ENCODE peak calls at places on chromosomes 13 and 19, in eight cellular contexts. One of them, this sample, is unnamed.

GRCh38 chr19:29967623-29968022 is 25.6 kb downstream of the URI1 start:
- DNase-seq in CD8-positive, alpha-beta T cell: no peak
- DNase-seq in ascending aorta: no peak
- DNase-seq in choroid plexus epithelial cell: peak; percentile 74
- DNase-seq in heart left ventricle: no peak
- DNase-seq in stimulated activated CD4-positive, alpha-beta T cell treated with anti-CD3 and anti-CD28 coated beads, Interleukin-12 subunit alpha, Interleukin-12 subunit beta, amount 100 ng/mL, for 24 hours: no peak
- DNase-seq in neural crest cell: no peak
- DNase-seq in IMR-90: peak; percentile 37
- DNase-seq in this sample: no peak

GRCh38 chr19:45765365-45766292 is 3.4 kb downstream of the SIX5 start:
- DNase-seq in stimulated activated CD4-positive, alpha-beta T cell treated with anti-CD3 and anti-CD28 coated beads, Interleukin-12 subunit alpha, Interleukin-12 subunit beta, amount 100 ng/mL, for 24 hours: no peak
- DNase-seq in CD8-positive, alpha-beta T cell: no peak
- DNase-seq in neural crest cell: no peak
- DNase-seq in heart left ventricle: peak; percentile 51
- DNase-seq in IMR-90: no peak
- DNase-seq in ascending aorta: no peak
- DNase-seq in choroid plexus epithelial cell: no peak
- DNase-seq in this sample: no peak

GRCh38 chr19:31450696-31451095 is 101.5 kb upstream of the TSHZ3 start:
- DNase-seq in neural crest cell: no peak
- DNase-seq in choroid plexus epithelial cell: peak; percentile 15
- DNase-seq in stimulated activated CD4-positive, alpha-beta T cell treated with anti-CD3 and anti-CD28 coated beads, Interleukin-12 subunit alpha, Interleukin-12 subunit beta, amount 100 ng/mL, for 24 hours: no peak
- DNase-seq in ascending aorta: no peak
- DNase-seq in CD8-positive, alpha-beta T cell: no peak
- DNase-seq in IMR-90: no peak
- DNase-seq in heart left ventricle: no peak
- DNase-seq in this sample: no peak

GRCh38 chr13:87498681-87499080 is 172.5 kb upstream of the SLITRK5 start:
- DNase-seq in ascending aorta: no peak
- DNase-seq in heart left ventricle: no peak
- DNase-seq in stimulated activated CD4-positive, alpha-beta T cell treated with anti-CD3 and anti-CD28 coated beads, Interleukin-12 subunit alpha, Interleukin-12 subunit beta, amount 100 ng/mL, for 24 hours: no peak
- DNase-seq in choroid plexus epithelial cell: peak; percentile 13
- DNase-seq in CD8-positive, alpha-beta T cell: no peak
- DNase-seq in IMR-90: peak; percentile 0
- DNase-seq in neural crest cell: peak; percentile 35
- DNase-seq in this sample: no peak

GRCh38 chr13:79492313-79492798 is 11.4 kb downstream of the NDFIP2 start:
- DNase-seq in heart left ventricle: no peak
- DNase-seq in stimulated activated CD4-positive, alpha-beta T cell treated with anti-CD3 and anti-CD28 coated beads, Interleukin-12 subunit alpha, Interleukin-12 subunit beta, amount 100 ng/mL, for 24 hours: no peak
- DNase-seq in IMR-90: peak; percentile 13
- DNase-seq in CD8-positive, alpha-beta T cell: no peak
- DNase-seq in ascending aorta: no peak
- DNase-seq in neural crest cell: no peak
- DNase-seq in choroid plexus epithelial cell: peak; percentile 57
- DNase-seq in this sample: peak; percentile 27

GRCh38 chr13:24127116-24127631 is 33.3 kb upstream of the SPATA13 start:
- DNase-seq in CD8-positive, alpha-beta T cell: no peak
- DNase-seq in neural crest cell: no peak
- DNase-seq in ascending aorta: no peak
- DNase-seq in IMR-90: peak; percentile 43
- DNase-seq in stimulated activated CD4-positive, alpha-beta T cell treated with anti-CD3 and anti-CD28 coated beads, Interleukin-12 subunit alpha, Interleukin-12 subunit beta, amount 100 ng/mL, for 24 hours: no peak
- DNase-seq in heart left ventricle: no peak
- DNase-seq in choroid plexus epithelial cell: peak; percentile 74
- DNase-seq in this sample: peak; percentile 5

GRCh38 chr19:7492142-7493055 is 3.6 kb upstream of the PEX11G start:
- DNase-seq in choroid plexus epithelial cell: peak; percentile 34
- DNase-seq in heart left ventricle: no peak
- DNase-seq in ascending aorta: no peak
- DNase-seq in CD8-positive, alpha-beta T cell: no peak
- DNase-seq in neural crest cell: no peak
- DNase-seq in stimulated activated CD4-positive, alpha-beta T cell treated with anti-CD3 and anti-CD28 coated beads, Interleukin-12 subunit alpha, Interleukin-12 subunit beta, amount 100 ng/mL, for 24 hours: no peak
- DNase-seq in IMR-90: no peak
- DNase-seq in this sample: peak; percentile 49

GRCh38 chr13:67736646-67737420 is 506.7 kb upstream of the PCDH9 start:
- DNase-seq in IMR-90: peak; percentile 68
- DNase-seq in ascending aorta: no peak
- DNase-seq in stimulated activated CD4-positive, alpha-beta T cell treated with anti-CD3 and anti-CD28 coated beads, Interleukin-12 subunit alpha, Interleukin-12 subunit beta, amount 100 ng/mL, for 24 hours: no peak
- DNase-seq in neural crest cell: peak; percentile 44
- DNase-seq in choroid plexus epithelial cell: peak; percentile 78
- DNase-seq in heart left ventricle: no peak
- DNase-seq in CD8-positive, alpha-beta T cell: no peak
- DNase-seq in this sample: no peak

GRCh38 chr13:31631071-31631470 is 108.3 kb upstream of the RXFP2 start:
- DNase-seq in choroid plexus epithelial cell: no peak
- DNase-seq in ascending aorta: no peak
- DNase-seq in neural crest cell: no peak
- DNase-seq in CD8-positive, alpha-beta T cell: no peak
- DNase-seq in heart left ventricle: no peak
- DNase-seq in IMR-90: no peak
- DNase-seq in stimulated activated CD4-positive, alpha-beta T cell treated with anti-CD3 and anti-CD28 coated beads, Interleukin-12 subunit alpha, Interleukin-12 subunit beta, amount 100 ng/mL, for 24 hours: no peak
- DNase-seq in this sample: no peak

GRCh38 chr19:53991224-53992113 is at the start of gene CACNG6:
- DNase-seq in choroid plexus epithelial cell: no peak
- DNase-seq in CD8-positive, alpha-beta T cell: no peak
- DNase-seq in stimulated activated CD4-positive, alpha-beta T cell treated with anti-CD3 and anti-CD28 coated beads, Interleukin-12 subunit alpha, Interleukin-12 subunit beta, amount 100 ng/mL, for 24 hours: no peak
- DNase-seq in IMR-90: no peak
- DNase-seq in heart left ventricle: no peak
- DNase-seq in neural crest cell: peak; percentile 44
- DNase-seq in ascending aorta: no peak
- DNase-seq in this sample: no peak

GRCh38 chr13:102018716-102019115 is 383.1 kb downstream of the FGF14 start:
- DNase-seq in ascending aorta: no peak
- DNase-seq in CD8-positive, alpha-beta T cell: no peak
- DNase-seq in choroid plexus epithelial cell: no peak
- DNase-seq in IMR-90: no peak
- DNase-seq in stimulated activated CD4-positive, alpha-beta T cell treated with anti-CD3 and anti-CD28 coated beads, Interleukin-12 subunit alpha, Interleukin-12 subunit beta, amount 100 ng/mL, for 24 hours: no peak
- DNase-seq in heart left ventricle: no peak
- DNase-seq in neural crest cell: no peak
- DNase-seq in this sample: no peak

GRCh38 chr13:24202215-24202614 is 41.7 kb downstream of the SPATA13 start:
- DNase-seq in CD8-positive, alpha-beta T cell: no peak
- DNase-seq in ascending aorta: no peak
- DNase-seq in neural crest cell: no peak
- DNase-seq in heart left ventricle: no peak
- DNase-seq in choroid plexus epithelial cell: no peak
- DNase-seq in stimulated activated CD4-positive, alpha-beta T cell treated with anti-CD3 and anti-CD28 coated beads, Interleukin-12 subunit alpha, Interleukin-12 subunit beta, amount 100 ng/mL, for 24 hours: no peak
- DNase-seq in IMR-90: no peak
- DNase-seq in this sample: no peak

GRCh38 chr13:33519561-33520479 is 234.3 kb upstream of the STARD13 start:
- DNase-seq in neural crest cell: no peak
- DNase-seq in heart left ventricle: no peak
- DNase-seq in IMR-90: peak; percentile 94
- DNase-seq in CD8-positive, alpha-beta T cell: no peak
- DNase-seq in ascending aorta: no peak
- DNase-seq in stimulated activated CD4-positive, alpha-beta T cell treated with anti-CD3 and anti-CD28 coated beads, Interleukin-12 subunit alpha, Interleukin-12 subunit beta, amount 100 ng/mL, for 24 hours: no peak
- DNase-seq in choroid plexus epithelial cell: peak; percentile 93
- DNase-seq in this sample: no peak

GRCh38 chr19:55253264-55253663 is 5.6 kb downstream of the PPP6R1 start:
- DNase-seq in heart left ventricle: no peak
- DNase-seq in neural crest cell: no peak
- DNase-seq in CD8-positive, alpha-beta T cell: no peak
- DNase-seq in ascending aorta: no peak
- DNase-seq in IMR-90: no peak
- DNase-seq in choroid plexus epithelial cell: no peak
- DNase-seq in stimulated activated CD4-positive, alpha-beta T cell treated with anti-CD3 and anti-CD28 coated beads, Interleukin-12 subunit alpha, Interleukin-12 subunit beta, amount 100 ng/mL, for 24 hours: no peak
- DNase-seq in this sample: no peak

GRCh38 chr13:22081430-22081829 is 410.6 kb downstream of the FGF9 start:
- DNase-seq in ascending aorta: no peak
- DNase-seq in choroid plexus epithelial cell: no peak
- DNase-seq in neural crest cell: no peak
- DNase-seq in IMR-90: no peak
- DNase-seq in stimulated activated CD4-positive, alpha-beta T cell treated with anti-CD3 and anti-CD28 coated beads, Interleukin-12 subunit alpha, Interleukin-12 subunit beta, amount 100 ng/mL, for 24 hours: no peak
- DNase-seq in CD8-positive, alpha-beta T cell: no peak
- DNase-seq in heart left ventricle: no peak
- DNase-seq in this sample: no peak

GRCh38 chr13:29464105-29464679 is 131.3 kb downstream of the SLC7A1 start:
- DNase-seq in stimulated activated CD4-positive, alpha-beta T cell treated with anti-CD3 and anti-CD28 coated beads, Interleukin-12 subunit alpha, Interleukin-12 subunit beta, amount 100 ng/mL, for 24 hours: no peak
- DNase-seq in choroid plexus epithelial cell: no peak
- DNase-seq in heart left ventricle: peak; percentile 42
- DNase-seq in CD8-positive, alpha-beta T cell: no peak
- DNase-seq in ascending aorta: no peak
- DNase-seq in neural crest cell: no peak
- DNase-seq in IMR-90: no peak
- DNase-seq in this sample: no peak

GRCh38 chr13:90800082-90800746 is 547.3 kb upstream of the MIR17HG start:
- DNase-seq in ascending aorta: no peak
- DNase-seq in stimulated activated CD4-positive, alpha-beta T cell treated with anti-CD3 and anti-CD28 coated beads, Interleukin-12 subunit alpha, Interleukin-12 subunit beta, amount 100 ng/mL, for 24 hours: no peak
- DNase-seq in neural crest cell: no peak
- DNase-seq in choroid plexus epithelial cell: peak; percentile 22
- DNase-seq in heart left ventricle: peak; percentile 56
- DNase-seq in IMR-90: no peak
- DNase-seq in CD8-positive, alpha-beta T cell: no peak
- DNase-seq in this sample: no peak

GRCh38 chr13:41915096-41915495 is 45.8 kb downstream of the VWA8 start:
- DNase-seq in stimulated activated CD4-positive, alpha-beta T cell treated with anti-CD3 and anti-CD28 coated beads, Interleukin-12 subunit alpha, Interleukin-12 subunit beta, amount 100 ng/mL, for 24 hours: no peak
- DNase-seq in choroid plexus epithelial cell: no peak
- DNase-seq in heart left ventricle: no peak
- DNase-seq in IMR-90: peak; percentile 45
- DNase-seq in ascending aorta: no peak
- DNase-seq in neural crest cell: no peak
- DNase-seq in CD8-positive, alpha-beta T cell: no peak
- DNase-seq in this sample: no peak

GRCh38 chr19:12880551-12881171 is 588 bp downstream of the DNASE2 start:
- DNase-seq in neural crest cell: no peak
- DNase-seq in stimulated activated CD4-positive, alpha-beta T cell treated with anti-CD3 and anti-CD28 coated beads, Interleukin-12 subunit alpha, Interleukin-12 subunit beta, amount 100 ng/mL, for 24 hours: no peak
- DNase-seq in IMR-90: peak; percentile 6
- DNase-seq in ascending aorta: no peak
- DNase-seq in heart left ventricle: no peak
- DNase-seq in choroid plexus epithelial cell: peak; percentile 16
- DNase-seq in CD8-positive, alpha-beta T cell: no peak
- DNase-seq in this sample: no peak

GRCh38 chr13:98480915-98481510 is 95.9 kb downstream of the STK24 start:
- DNase-seq in neural crest cell: no peak
- DNase-seq in CD8-positive, alpha-beta T cell: no peak
- DNase-seq in choroid plexus epithelial cell: peak; percentile 77
- DNase-seq in stimulated activated CD4-positive, alpha-beta T cell treated with anti-CD3 and anti-CD28 coated beads, Interleukin-12 subunit alpha, Interleukin-12 subunit beta, amount 100 ng/mL, for 24 hours: no peak
- DNase-seq in IMR-90: peak; percentile 69
- DNase-seq in heart left ventricle: peak; percentile 51
- DNase-seq in ascending aorta: no peak
- DNase-seq in this sample: no peak

GRCh38 chr13:51255556-51255955 is 33.4 kb downstream of the FAM124A start:
- DNase-seq in ascending aorta: no peak
- DNase-seq in IMR-90: no peak
- DNase-seq in CD8-positive, alpha-beta T cell: no peak
- DNase-seq in heart left ventricle: no peak
- DNase-seq in choroid plexus epithelial cell: no peak
- DNase-seq in stimulated activated CD4-positive, alpha-beta T cell treated with anti-CD3 and anti-CD28 coated beads, Interleukin-12 subunit alpha, Interleukin-12 subunit beta, amount 100 ng/mL, for 24 hours: no peak
- DNase-seq in neural crest cell: no peak
- DNase-seq in this sample: no peak

GRCh38 chr19:50717026-50717723 is 2.4 kb downstream of the SHANK1 start:
- DNase-seq in heart left ventricle: no peak
- DNase-seq in choroid plexus epithelial cell: no peak
- DNase-seq in ascending aorta: no peak
- DNase-seq in CD8-positive, alpha-beta T cell: no peak
- DNase-seq in stimulated activated CD4-positive, alpha-beta T cell treated with anti-CD3 and anti-CD28 coated beads, Interleukin-12 subunit alpha, Interleukin-12 subunit beta, amount 100 ng/mL, for 24 hours: no peak
- DNase-seq in IMR-90: no peak
- DNase-seq in neural crest cell: no peak
- DNase-seq in this sample: no peak

GRCh38 chr19:3396881-3397265 is 30.5 kb downstream of the NFIC start:
- DNase-seq in heart left ventricle: no peak
- DNase-seq in CD8-positive, alpha-beta T cell: no peak
- DNase-seq in stimulated activated CD4-positive, alpha-beta T cell treated with anti-CD3 and anti-CD28 coated beads, Interleukin-12 subunit alpha, Interleukin-12 subunit beta, amount 100 ng/mL, for 24 hours: no peak
- DNase-seq in IMR-90: no peak
- DNase-seq in choroid plexus epithelial cell: no peak
- DNase-seq in neural crest cell: no peak
- DNase-seq in ascending aorta: no peak
- DNase-seq in this sample: no peak

GRCh38 chr13:107421028-107421427 is 794.3 kb downstream of the LIG4 start:
- DNase-seq in choroid plexus epithelial cell: peak; percentile 72
- DNase-seq in neural crest cell: no peak
- DNase-seq in ascending aorta: no peak
- DNase-seq in stimulated activated CD4-positive, alpha-beta T cell treated with anti-CD3 and anti-CD28 coated beads, Interleukin-12 subunit alpha, Interleukin-12 subunit beta, amount 100 ng/mL, for 24 hours: no peak
- DNase-seq in heart left ventricle: no peak
- DNase-seq in IMR-90: peak; percentile 75
- DNase-seq in CD8-positive, alpha-beta T cell: no peak
- DNase-seq in this sample: no peak

GRCh38 chr19:34366670-34367423 is 1.9 kb downstream of the GPI start:
- DNase-seq in neural crest cell: no peak
- DNase-seq in ascending aorta: no peak
- DNase-seq in heart left ventricle: no peak
- DNase-seq in IMR-90: peak; percentile 74
- DNase-seq in CD8-positive, alpha-beta T cell: no peak
- DNase-seq in choroid plexus epithelial cell: peak; percentile 83
- DNase-seq in stimulated activated CD4-positive, alpha-beta T cell treated with anti-CD3 and anti-CD28 coated beads, Interleukin-12 subunit alpha, Interleukin-12 subunit beta, amount 100 ng/mL, for 24 hours: no peak
- DNase-seq in this sample: no peak

GRCh38 chr13:65606622-65607021 is 1623.5 kb downstream of the PCDH9 start:
- DNase-seq in neural crest cell: no peak
- DNase-seq in choroid plexus epithelial cell: peak; percentile 79
- DNase-seq in IMR-90: peak; percentile 67
- DNase-seq in heart left ventricle: no peak
- DNase-seq in ascending aorta: no peak
- DNase-seq in CD8-positive, alpha-beta T cell: no peak
- DNase-seq in stimulated activated CD4-positive, alpha-beta T cell treated with anti-CD3 and anti-CD28 coated beads, Interleukin-12 subunit alpha, Interleukin-12 subunit beta, amount 100 ng/mL, for 24 hours: no peak
- DNase-seq in this sample: no peak

GRCh38 chr19:15101479-15102082 is 5.6 kb upstream of the SYDE1 start:
- DNase-seq in choroid plexus epithelial cell: peak; percentile 74
- DNase-seq in neural crest cell: peak; percentile 44
- DNase-seq in ascending aorta: no peak
- DNase-seq in heart left ventricle: no peak
- DNase-seq in stimulated activated CD4-positive, alpha-beta T cell treated with anti-CD3 and anti-CD28 coated beads, Interleukin-12 subunit alpha, Interleukin-12 subunit beta, amount 100 ng/mL, for 24 hours: peak; percentile 23
- DNase-seq in CD8-positive, alpha-beta T cell: peak; percentile 20
- DNase-seq in IMR-90: peak; percentile 56
- DNase-seq in this sample: peak; percentile 29